ENCODE peak calls at places on chromosomes 3 and 15, in seven cellular contexts. L, T, C, P, A, R and W are unnamed samples.

GRCh38 chr3:4776399-4776979 is 202.7 kb upstream of the BHLHE40 start:
- DNase-seq in L (no peak), T (no peak), C (no peak), P (no peak), A (no peak), R (no peak), W (peak)

GRCh38 chr3:23314981-23315805 is 112.1 kb downstream of the UBE2E2 start:
- DNase-seq in L (no peak), T (no peak), C (no peak), P (no peak), A (no peak), R (no peak), W (peak)

GRCh38 chr3:177249203-177249602 is 51.9 kb upstream of the TBL1XR1 start:
- DNase-seq in L (no peak), T (no peak), C (no peak), P (no peak), A (no peak), R (no peak), W (no peak)

GRCh38 chr3:63500196-63500595 is 152.3 kb upstream of the SNTN start:
- DNase-seq in L (no peak), T (no peak), C (no peak), P (no peak), A (no peak), R (no peak), W (no peak)

GRCh38 chr3:129746629-129747028 is 140.2 kb upstream of the PLXND1 start:
- DNase-seq in L (no peak), T (no peak), C (no peak), P (no peak), A (no peak), R (no peak), W (no peak)

GRCh38 chr15:75024102-75024636 is 779 bp downstream of the PPCDC start:
- DNase-seq in L (no peak), T (no peak), C (peak), P (no peak), A (no peak), R (no peak), W (peak)

GRCh38 chr15:73781038-73781925 is 28.1 kb upstream of the INSYN1 start:
- DNase-seq in L (no peak), T (peak), C (no peak), P (no peak), A (no peak), R (peak), W (peak)

GRCh38 chr3:27079427-27080105 is 289.6 kb downstream of the NEK10 start:
- DNase-seq in L (no peak), T (no peak), C (no peak), P (no peak), A (no peak), R (no peak), W (no peak)

GRCh38 chr3:30188713-30189112 is 417.7 kb upstream of the TGFBR2 start:
- DNase-seq in L (no peak), T (no peak), C (no peak), P (no peak), A (no peak), R (no peak), W (peak)

GRCh38 chr3:21188459-21188858 is 562.6 kb downstream of the ZNF385D start:
- DNase-seq in L (no peak), T (no peak), C (no peak), P (no peak), A (no peak), R (no peak), W (no peak)

GRCh38 chr15:81611679-81612078 is 237.7 kb upstream of the TMC3 start:
- DNase-seq in L (no peak), T (no peak), C (no peak), P (no peak), A (no peak), R (no peak), W (no peak)

GRCh38 chr15:32803631-32804030 is 85.8 kb downstream of the GREM1 start:
- DNase-seq in L (no peak), T (no peak), C (no peak), P (no peak), A (no peak), R (no peak), W (peak)

GRCh38 chr3:64266065-64266874 is 41.0 kb upstream of the PRICKLE2 start:
- DNase-seq in L (no peak), T (no peak), C (no peak), P (no peak), A (no peak), R (no peak), W (peak)

GRCh38 chr3:112086018-112086854 is at the start of gene C3orf52:
- DNase-seq in L (peak), T (peak), C (no peak), P (no peak), A (peak), R (peak), W (peak)

GRCh38 chr15:31347067-31347975 is 20.7 kb downstream of the KLF13 start:
- DNase-seq in L (no peak), T (peak), C (no peak), P (no peak), A (no peak), R (peak), W (no peak)

GRCh38 chr3:111032677-111033076 is 38.9 kb upstream of the NECTIN3 start:
- DNase-seq in L (no peak), T (no peak), C (no peak), P (no peak), A (no peak), R (no peak), W (peak)

GRCh38 chr3:21356402-21356801 is 394.6 kb downstream of the ZNF385D start:
- DNase-seq in L (no peak), T (no peak), C (no peak), P (no peak), A (no peak), R (no peak), W (peak)